ENCODE peak calls at places on chromosomes 6 and 20, in eight cellular contexts. C is Peyer's patch, P is D341Med, Y is T-helper 2 cell, E is HFF-Myc, F is ecto neural progenitor cell, O is dorsolateral prefrontal cortex, V is fibroblast of mammary gland. M is an unnamed sample.

GRCh38 chr6:37994238-37994637 is 174.7 kb downstream of the ZFAND3 start:
- DNase-seq in C (no peak), P (no peak), Y (no peak), E (no peak), F (no peak), O (no peak), V (peak; percentile 50), M (no peak)

GRCh38 chr6:42177514-42178364 is 4.6 kb downstream of the GUCA1A start:
- DNase-seq in C (no peak), P (no peak), Y (no peak), E (no peak), F (peak; percentile 86), O (no peak), V (no peak), M (no peak)

GRCh38 chr6:142784344-142784743 is 160.6 kb downstream of the HIVEP2 start:
- DNase-seq in C (peak; percentile 53), P (no peak), Y (no peak), E (no peak), F (no peak), O (no peak), V (peak; percentile 16), M (no peak)

GRCh38 chr20:50172347-50173013 is 18.1 kb upstream of the CEBPB start:
- DNase-seq in C (peak; percentile 85), P (peak; percentile 37), Y (no peak), E (no peak), F (peak; percentile 90), O (peak; percentile 56), V (peak; percentile 77), M (peak; percentile 72)

GRCh38 chr6:156953478-156954146 is 176.4 kb downstream of the ARID1B start:
- DNase-seq in C (no peak), P (no peak), Y (peak; percentile 12), E (peak; percentile 95), F (no peak), O (no peak), V (peak; percentile 97), M (no peak)

GRCh38 chr20:63087872-63088680 is 81.3 kb upstream of the BHLHE23 start:
- DNase-seq in C (peak; percentile 38), P (peak; percentile 23), Y (no peak), E (no peak), F (peak; percentile 40), O (no peak), V (no peak), M (peak; percentile 12)

GRCh38 chr6:154399097-154399496 is 42.5 kb upstream of the IPCEF1 start:
- DNase-seq in C (no peak), P (no peak), Y (no peak), E (no peak), F (no peak), O (no peak), V (peak; percentile 60), M (no peak)

GRCh38 chr20:59284470-59284869 is 15.9 kb upstream of the EDN3 start:
- DNase-seq in C (no peak), P (no peak), Y (no peak), E (no peak), F (no peak), O (no peak), V (no peak), M (no peak)

GRCh38 chr6:146543940-146544661 is 468 bp downstream of the RAB32 start:
- DNase-seq in C (peak; percentile 67), P (no peak), Y (no peak), E (no peak), F (peak; percentile 69), O (peak; percentile 11), V (peak; percentile 49), M (peak; percentile 71)

GRCh38 chr6:152170702-152171667 is 363.5 kb downstream of the ESR1 start:
- DNase-seq in C (no peak), P (no peak), Y (peak; percentile 57), E (no peak), F (no peak), O (no peak), V (no peak), M (no peak)

GRCh38 chr6:47634210-47635047 is 64.0 kb upstream of the ADGRF4 start:
- DNase-seq in C (no peak), P (no peak), Y (no peak), E (no peak), F (no peak), O (no peak), V (no peak), M (peak; percentile 79)

GRCh38 chr6:149904661-149905370 is 6.9 kb upstream of the RAET1E start:
- DNase-seq in C (no peak), P (no peak), Y (no peak), E (no peak), F (no peak), O (no peak), V (no peak), M (no peak)

GRCh38 chr6:117986401-117986800 is 79.3 kb downstream of the SLC35F1 start:
- DNase-seq in C (no peak), P (no peak), Y (no peak), E (no peak), F (no peak), O (no peak), V (no peak), M (no peak)

GRCh38 chr6:45001663-45002062 is 326.5 kb upstream of the RUNX2 start:
- DNase-seq in C (no peak), P (no peak), Y (no peak), E (no peak), F (no peak), O (no peak), V (no peak), M (no peak)

GRCh38 chr6:7110092-7110792 is 2.5 kb downstream of the RREB1 start:
- DNase-seq in C (no peak), P (no peak), Y (no peak), E (no peak), F (no peak), O (no peak), V (no peak), M (no peak)

GRCh38 chr6:139905404-139906052 is 531.1 kb upstream of the CITED2 start:
- DNase-seq in C (no peak), P (no peak), Y (no peak), E (no peak), F (no peak), O (no peak), V (no peak), M (no peak)

GRCh38 chr6:144559865-144560603 is 274.9 kb downstream of the UTRN start:
- DNase-seq in C (no peak), P (no peak), Y (peak; percentile 16), E (no peak), F (no peak), O (no peak), V (no peak), M (peak; percentile 12)

GRCh38 chr6:36977470-36977941 is 8.5 kb downstream of the MTCH1 start:
- DNase-seq in C (peak; percentile 47), P (no peak), Y (no peak), E (no peak), F (no peak), O (no peak), V (peak; percentile 42), M (no peak)

GRCh38 chr6:73903155-73903554 is 207.2 kb downstream of the CD109 start:
- DNase-seq in C (no peak), P (no peak), Y (no peak), E (no peak), F (no peak), O (no peak), V (no peak), M (no peak)

GRCh38 chr6:52664185-52664990 is 6.5 kb upstream of the TMEM14A start:
- DNase-seq in C (peak; percentile 95), P (peak; percentile 95), Y (peak; percentile 8), E (peak; percentile 93), F (peak; percentile 95), O (peak; percentile 86), V (peak; percentile 97), M (peak; percentile 91)

GRCh38 chr6:19865178-19865577 is 28.0 kb downstream of the ID4 start:
- DNase-seq in C (no peak), P (no peak), Y (no peak), E (no peak), F (no peak), O (no peak), V (no peak), M (no peak)

GRCh38 chr20:10555865-10556308 is 117.9 kb downstream of the JAG1 start:
- DNase-seq in C (no peak), P (no peak), Y (no peak), E (no peak), F (no peak), O (no peak), V (peak; percentile 70), M (no peak)

GRCh38 chr6:167799033-167799933 is 27.4 kb upstream of the AFDN start:
- DNase-seq in C (no peak), P (peak; percentile 91), Y (no peak), E (no peak), F (no peak), O (peak; percentile 32), V (no peak), M (no peak)

GRCh38 chr6:111771629-111772028 is 101.6 kb downstream of the FYN start:
- DNase-seq in C (no peak), P (no peak), Y (no peak), E (no peak), F (no peak), O (no peak), V (no peak), M (no peak)

GRCh38 chr6:131787955-131788712 is 19.7 kb upstream of the ENPP1 start:
- DNase-seq in C (no peak), P (no peak), Y (no peak), E (no peak), F (no peak), O (no peak), V (peak; percentile 55), M (peak; percentile 12)

GRCh38 chr20:58623579-58624473 is 27.3 kb upstream of the STX16 start:
- DNase-seq in C (no peak), P (no peak), Y (no peak), E (peak; percentile 85), F (no peak), O (peak; percentile 73), V (peak; percentile 94), M (no peak)

GRCh38 chr6:30555428-30556005 is 772 bp downstream of the GNL1 start:
- DNase-seq in C (peak; percentile 61), P (peak; percentile 31), Y (no peak), E (no peak), F (peak; percentile 72), O (peak; percentile 51), V (peak; percentile 31), M (no peak)

M was measured in mucosa of descending colon.